ENCODE peak calls at places on chromosomes 16 and 17, in seven cellular contexts. M is lung, S is ovary, Z is A549, O is prostate gland, V is Peyer's patch, F is lower lobe of right lung. W is an unnamed sample. For H3K4me1, the result is how much of the 10 kb centered on the place peaks cover.

GRCh38 chr17:74759941-74760340 is 11.5 kb downstream of the NHERF1 start:
- DNase-seq in M (peak), S (no peak), Z (no peak), O (peak), V (no peak), F (peak), W (peak)

GRCh38 chr16:29811170-29811895 is 660 bp upstream of the PRRT2 start:
- DNase-seq in M (peak), S (peak), Z (peak), O (peak), V (peak), F (peak), W (peak)

GRCh38 chr16:86951831-86952598 is 365.2 kb downstream of the C16orf95 start:
- DNase-seq in M (no peak), S (no peak), Z (peak), O (no peak), V (no peak), F (no peak), W (no peak)

GRCh38 chr17:78838574-78839005 is 2.0 kb downstream of the USP36 start:
- DNase-seq in M (peak), S (no peak), Z (no peak), O (peak), V (peak), F (peak), W (peak)

GRCh38 chr16:74521691-74522090 is 85.2 kb downstream of the GLG1 start:
- DNase-seq in M (no peak), S (no peak), Z (no peak), O (no peak), V (no peak), F (no peak), W (no peak)

GRCh38 chr17:19409509-19409908 is 1.5 kb upstream of the RNF112 start:
- DNase-seq in M (no peak), S (no peak), Z (no peak), O (no peak), V (no peak), F (no peak), W (no peak)

GRCh38 chr16:27408012-27408601 is 6.1 kb downstream of the IL21R start:
- DNase-seq in M (no peak), S (no peak), Z (no peak), O (no peak), V (no peak), F (no peak), W (peak)

GRCh38 chr17:32927201-32927723 is 691 bp upstream of the TMEM98 start:
- DNase-seq in M (no peak), S (no peak), Z (no peak), O (no peak), V (no peak), F (no peak), W (peak)

GRCh38 chr17:78174332-78174869 is 6.0 kb downstream of the SYNGR2 start:
- DNase-seq in M (peak), S (peak), Z (no peak), O (peak), V (peak), F (peak), W (peak)

GRCh38 chr17:19264681-19265080 is 27.5 kb downstream of the EPN2 start:
- DNase-seq in M (no peak), S (no peak), Z (no peak), O (no peak), V (no peak), F (no peak), W (peak)

GRCh38 chr16:2148714-2149629 is 547 bp downstream of the RAB26 start:
- DNase-seq in M (no peak), S (no peak), Z (peak), O (no peak), V (no peak), F (no peak), W (peak)

GRCh38 chr17:83007504-83008475 is 71.6 kb upstream of the METRNL start:
- DNase-seq in M (no peak), S (no peak), Z (no peak), O (no peak), V (no peak), F (no peak), W (no peak)

GRCh38 chr17:76585649-76586593 is at the start of gene ST6GALNAC2:
- DNase-seq in M (peak), S (peak), Z (peak), O (peak), V (peak), F (peak), W (peak)

GRCh38 chr16:2533912-2534311 is 2.7 kb upstream of the CEMP1 start:
- DNase-seq in M (no peak), S (peak), Z (no peak), O (no peak), V (no peak), F (no peak), W (no peak)

GRCh38 chr16:31467151-31467550 is 4.8 kb upstream of the TGFB1I1 start:
- DNase-seq in M (no peak), S (peak), Z (no peak), O (no peak), V (no peak), F (no peak), W (no peak)

GRCh38 chr16:4110680-4111079 is 5.6 kb downstream of the ADCY9 start:
- DNase-seq in M (peak), S (no peak), Z (no peak), O (no peak), V (peak), F (peak), W (peak)

GRCh38 chr17:81566461-81567126 is 14.4 kb upstream of the FAAP100 start:
- DNase-seq in M (peak), S (peak), Z (peak), O (peak), V (peak), F (no peak), W (peak)

GRCh38 chr17:81432873-81433451 is 37.7 kb downstream of the BAHCC1 start:
- DNase-seq in M (peak), S (no peak), Z (no peak), O (peak), V (no peak), F (peak), W (peak)

GRCh38 chr16:71867934-71868333 is 16.0 kb downstream of the ZNF821 start:
- DNase-seq in M (no peak), S (no peak), Z (no peak), O (no peak), V (no peak), F (no peak), W (no peak)

GRCh38 chr17:1703063-1703462 is 7.1 kb downstream of the TLCD2 start:
- DNase-seq in M (no peak), S (no peak), Z (no peak), O (no peak), V (no peak), F (no peak), W (no peak)

GRCh38 chr16:27718767-27719445 is 169.0 kb downstream of the KATNIP start:
- DNase-seq in M (no peak), S (no peak), Z (no peak), O (no peak), V (no peak), F (no peak), W (peak)

GRCh38 chr16:16083421-16084156 is 134.2 kb downstream of the ABCC1 start:
- DNase-seq in M (no peak), S (no peak), Z (peak), O (no peak), V (no peak), F (no peak), W (no peak)

GRCh38 chr17:17235212-17236174 is 1.5 kb downstream of the FLCN start:
- DNase-seq in M (peak), S (no peak), Z (no peak), O (no peak), V (no peak), F (no peak), W (peak)

GRCh38 chr16:72856797-72857196 is 191.1 kb downstream of the ZFHX3 start:
- DNase-seq in M (no peak), S (no peak), Z (peak), O (no peak), V (peak), F (no peak), W (no peak)

GRCh38 chr17:8799851-8800212 is 667 bp upstream of the MFSD6L start:
- DNase-seq in M (no peak), S (no peak), Z (no peak), O (no peak), V (no peak), F (no peak), W (no peak)

GRCh38 chr17:8797621-8798175 is 1.5 kb downstream of the MFSD6L start:
- DNase-seq in M (no peak), S (no peak), Z (no peak), O (no peak), V (no peak), F (no peak), W (no peak)

GRCh38 chr17:8799001-8799850 is at the start of gene MFSD6L:
- DNase-seq in M (no peak), S (no peak), Z (no peak), O (no peak), V (peak), F (peak), W (peak)

GRCh38 chr17:8800656-8801055 is 1.5 kb upstream of the MFSD6L start:
- DNase-seq in M (no peak), S (no peak), Z (no peak), O (no peak), V (no peak), F (no peak), W (no peak)

DNA sequence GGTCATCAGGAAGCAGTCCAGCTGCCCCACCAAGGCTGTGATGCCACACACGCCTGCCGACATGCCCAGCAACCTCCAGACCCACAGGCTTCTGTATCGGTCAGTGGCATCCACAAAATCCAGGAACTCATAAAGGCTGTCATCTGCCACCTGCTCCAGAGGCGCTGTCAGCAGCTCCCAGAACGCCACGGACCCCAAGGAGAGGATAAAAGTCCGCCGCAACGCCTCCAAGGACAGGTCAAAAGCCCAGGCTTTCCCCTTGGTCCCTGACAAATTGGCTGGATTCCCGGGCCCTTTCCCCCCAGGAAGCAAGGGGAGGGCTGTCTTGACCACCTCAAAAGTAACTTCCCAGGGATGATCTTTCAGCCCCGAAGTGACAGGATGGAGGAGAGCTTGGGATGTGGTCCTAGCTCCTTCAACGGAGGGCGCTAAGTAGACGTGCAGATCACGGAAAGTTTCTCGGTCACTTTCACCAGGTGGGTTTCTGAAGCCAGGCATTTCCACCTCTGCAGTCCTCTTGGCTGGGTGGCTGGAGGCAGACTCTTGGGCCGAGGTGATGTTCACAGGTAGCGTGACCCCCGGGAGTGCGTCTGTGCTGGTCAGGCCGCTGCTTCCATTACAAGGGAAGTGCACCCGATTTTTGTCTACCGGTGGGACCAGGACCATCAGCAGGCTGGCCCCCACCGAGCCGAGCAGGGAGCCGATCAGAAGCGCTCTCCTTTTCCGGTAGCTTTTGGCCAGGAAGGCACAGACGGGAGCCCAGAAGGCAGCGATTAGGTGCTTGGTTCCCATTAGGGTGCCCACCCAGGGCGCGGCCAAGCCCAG is 777 bp downstream of the MFSD6L start:
- DNase-seq in M (no peak), S (no peak), Z (no peak), O (no peak), V (no peak), F (no peak), W (no peak)
- H3K4me3 ChIP-seq in M (no peak), S (no peak), Z (no peak), O (peak), V (no peak), F (peak), W (peak)

GRCh38 chr17:31490019-31490383 is 98.5 kb downstream of the RAB11FIP4 start:
- DNase-seq in M (no peak), S (no peak), Z (no peak), O (no peak), V (no peak), F (no peak), W (no peak)
- H3K4me1 ChIP-seq in M (under half), S (under half), Z (under half), O (under half), V (under half), F (half or more), W (under half)

DNA sequence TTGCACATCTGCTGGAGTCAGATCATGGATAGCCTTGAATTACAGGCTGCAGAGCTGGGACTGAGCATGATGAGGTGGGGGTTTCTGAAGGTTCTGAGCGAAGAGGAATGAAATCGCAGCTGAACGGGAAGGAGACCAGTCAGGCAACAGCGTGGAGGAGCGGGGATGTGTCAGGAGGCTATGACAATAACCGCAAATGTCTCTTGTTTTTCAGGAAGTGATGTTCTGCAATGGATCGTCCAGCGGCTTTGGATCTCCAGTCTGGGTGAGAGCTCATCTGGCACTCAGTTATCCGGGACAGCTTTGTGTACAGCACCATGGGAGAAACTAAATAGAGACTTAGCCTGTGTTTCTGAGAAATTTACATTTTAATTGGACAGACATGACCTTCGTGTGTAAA is 20.9 kb downstream of the RGS9 start:
- DNase-seq in M (no peak), S (no peak), Z (no peak), O (no peak), V (no peak), F (no peak), W (no peak)
- H3K27ac ChIP-seq in M (no peak), S (no peak), Z (no peak), O (no peak), V (no peak), F (no peak), W (no peak)

DNA sequence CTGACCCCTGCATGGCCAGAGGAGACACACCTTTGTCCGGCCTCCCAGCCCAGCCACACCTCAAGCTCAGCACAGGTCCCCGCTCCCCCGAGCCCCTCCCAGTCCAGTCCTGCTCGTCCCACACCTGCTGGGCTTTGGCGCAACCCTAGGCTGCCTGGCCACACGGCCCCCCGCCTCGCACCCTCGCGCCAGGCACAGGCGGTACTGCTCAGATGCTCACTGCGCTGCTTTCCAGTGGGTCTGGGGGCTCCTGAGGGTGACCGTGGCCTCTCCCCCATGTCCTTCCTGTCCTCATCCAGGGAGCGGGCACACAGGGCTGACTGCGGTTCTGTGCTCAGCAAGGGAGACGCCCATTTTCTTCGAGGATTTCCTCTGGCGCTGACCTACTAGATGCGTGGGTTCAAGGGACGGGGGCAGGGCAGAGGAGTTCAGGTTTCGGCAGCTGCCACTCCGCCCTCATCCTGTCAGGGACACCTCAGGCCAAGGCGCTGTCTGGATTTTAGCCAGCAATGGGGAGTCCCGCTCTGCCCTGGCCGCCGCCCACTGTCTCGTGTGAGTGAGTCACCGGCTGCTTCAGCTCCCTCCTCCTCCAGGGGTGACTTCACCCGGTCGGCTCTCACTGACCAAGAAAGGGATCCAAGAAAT is 118.0 kb upstream of the ZNF469 start:
- DNase-seq in M (peak), S (peak), Z (peak), O (peak), V (peak), F (peak), W (peak)
- H3K4me3 ChIP-seq in M (no peak), S (no peak), Z (no peak), O (no peak), V (no peak), F (peak), W (no peak)

GRCh38 chr17:40109471-40109824 is 9.1 kb upstream of the NR1D1 start:
- DNase-seq in M (no peak), S (peak), Z (no peak), O (no peak), V (peak), F (no peak), W (peak)
- H3K4me1 ChIP-seq in M (under half), S (under half), Z (half or more), O (under half), V (under half), F (half or more), W (under half)

GRCh38 chr17:65025288-65025687 is 31.3 kb downstream of the GNA13 start:
- DNase-seq in M (no peak), S (no peak), Z (no peak), O (no peak), V (no peak), F (no peak), W (no peak)

GRCh38 chr17:65030618-65031017 is 25.9 kb downstream of the GNA13 start:
- DNase-seq in M (no peak), S (no peak), Z (no peak), O (no peak), V (no peak), F (no peak), W (no peak)

GRCh38 chr17:65029605-65030308 is 26.8 kb downstream of the GNA13 start:
- DNase-seq in M (no peak), S (no peak), Z (no peak), O (no peak), V (no peak), F (no peak), W (no peak)

GRCh38 chr17:65027305-65027704 is 29.2 kb downstream of the GNA13 start:
- DNase-seq in M (no peak), S (no peak), Z (peak), O (no peak), V (no peak), F (no peak), W (no peak)

GRCh38 chr17:65028537-65028843 is 28.1 kb downstream of the GNA13 start:
- DNase-seq in M (no peak), S (no peak), Z (no peak), O (no peak), V (no peak), F (no peak), W (no peak)
- H3K27ac ChIP-seq in M (no peak), S (no peak), Z (no peak), O (no peak), V (no peak), F (no peak), W (no peak)

DNA sequence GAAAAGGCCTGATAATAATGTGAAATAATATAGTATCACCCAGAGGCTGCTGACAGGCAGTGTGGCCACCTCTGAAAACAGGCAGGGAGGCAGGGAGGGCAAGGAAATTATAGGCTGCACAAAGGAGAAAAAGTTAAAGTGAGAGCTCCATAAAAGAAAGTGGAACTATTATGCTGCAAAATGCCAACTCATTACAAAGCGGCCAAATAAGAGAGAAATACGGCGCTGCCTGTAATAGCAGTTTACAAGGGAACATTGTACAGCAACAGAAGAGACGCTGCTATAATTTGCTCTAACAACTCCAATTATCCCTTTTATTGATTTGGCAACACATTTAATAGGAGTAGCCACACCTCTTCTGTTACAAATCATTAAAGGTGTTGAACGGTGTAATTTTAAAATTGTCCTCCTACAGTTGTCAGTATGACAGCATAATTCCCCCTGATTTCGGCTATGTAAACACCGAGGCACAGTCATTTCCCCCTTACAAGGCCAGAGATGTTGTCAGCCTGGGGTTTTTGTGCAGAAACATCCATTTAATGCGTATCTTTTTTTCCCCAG is 120.3 kb downstream of the MRM1 start:
- DNase-seq in M (no peak), S (no peak), Z (no peak), O (no peak), V (no peak), F (no peak), W (no peak)
- H3K4me3 ChIP-seq in M (no peak), S (peak), Z (peak), O (peak), V (peak), F (peak), W (no peak)

GRCh38 chr16:50763211-50763610 is 21.3 kb downstream of the CYLD start:
- DNase-seq in M (no peak), S (no peak), Z (no peak), O (no peak), V (no peak), F (no peak), W (no peak)
- H3K4me1 ChIP-seq in M (under half), S (under half), Z (under half), O (under half), V (under half), F (under half), W (under half)

GRCh38 chr17:59963738-59964454 is 644 bp downstream of the RNFT1 start:
- DNase-seq in M (peak), S (peak), Z (peak), O (peak), V (peak), F (no peak), W (peak)

GRCh38 chr17:59962739-59963318 is 1.7 kb downstream of the RNFT1 start:
- DNase-seq in M (no peak), S (no peak), Z (no peak), O (no peak), V (no peak), F (no peak), W (no peak)

GRCh38 chr17:59964455-59965328 is at the start of gene RNFT1:
- DNase-seq in M (peak), S (peak), Z (peak), O (peak), V (peak), F (peak), W (peak)
- H3K27ac ChIP-seq in M (peak), S (peak), Z (peak), O (peak), V (peak), F (peak), W (peak)